ENCODE peak calls at places on chromosomes 12 and 14, in six cellular contexts. One of them, this sample, is unnamed.

GRCh38 chr14:94343238-94343637 is 20.1 kb upstream of the SERPINA6 start:
- DNase-seq in epithelial cell of proximal tubule: no peak
- DNase-seq in SW480: no peak
- DNase-seq in NCI-H2081: no peak
- DNase-seq in RPMI8226: no peak
- DNase-seq in neural crest cell: no peak
- DNase-seq in this sample: no peak

GRCh38 chr14:32678088-32678487 is 260.6 kb upstream of the NPAS3 start:
- DNase-seq in epithelial cell of proximal tubule: no peak
- DNase-seq in NCI-H2081: no peak
- DNase-seq in SW480: no peak
- DNase-seq in neural crest cell: no peak
- DNase-seq in RPMI8226: no peak
- DNase-seq in this sample: no peak

GRCh38 chr12:109255377-109255776 is 53.7 kb downstream of the FOXN4 start:
- DNase-seq in epithelial cell of proximal tubule: no peak
- DNase-seq in SW480: no peak
- DNase-seq in neural crest cell: no peak
- DNase-seq in NCI-H2081: no peak
- DNase-seq in RPMI8226: peak
- DNase-seq in this sample: peak

GRCh38 chr12:58889557-58889956 is 30.7 kb downstream of the LRIG3 start:
- DNase-seq in SW480: no peak
- DNase-seq in NCI-H2081: no peak
- DNase-seq in neural crest cell: no peak
- DNase-seq in epithelial cell of proximal tubule: no peak
- DNase-seq in RPMI8226: no peak
- DNase-seq in this sample: no peak

GRCh38 chr14:68377459-68377858 is 415.4 kb downstream of the ZFP36L1 start:
- DNase-seq in NCI-H2081: no peak
- DNase-seq in neural crest cell: peak
- DNase-seq in SW480: peak
- DNase-seq in epithelial cell of proximal tubule: no peak
- DNase-seq in RPMI8226: no peak
- DNase-seq in this sample: peak

GRCh38 chr14:34982421-34983147 is at the start of gene SRP54:
- DNase-seq in neural crest cell: peak
- DNase-seq in NCI-H2081: peak
- DNase-seq in epithelial cell of proximal tubule: peak
- DNase-seq in SW480: peak
- DNase-seq in RPMI8226: peak
- DNase-seq in this sample: peak

GRCh38 chr14:104316121-104316722 is 177.8 kb downstream of the KIF26A start:
- DNase-seq in NCI-H2081: no peak
- DNase-seq in RPMI8226: peak
- DNase-seq in neural crest cell: no peak
- DNase-seq in SW480: no peak
- DNase-seq in epithelial cell of proximal tubule: no peak
- DNase-seq in this sample: no peak

GRCh38 chr12:63302269-63302940 is 151.4 kb upstream of the AVPR1A start:
- DNase-seq in neural crest cell: no peak
- DNase-seq in epithelial cell of proximal tubule: no peak
- DNase-seq in RPMI8226: no peak
- DNase-seq in SW480: peak
- DNase-seq in NCI-H2081: no peak
- DNase-seq in this sample: no peak

GRCh38 chr12:5232826-5233500 is 189.3 kb downstream of the KCNA5 start:
- DNase-seq in NCI-H2081: peak
- DNase-seq in RPMI8226: no peak
- DNase-seq in SW480: no peak
- DNase-seq in neural crest cell: no peak
- DNase-seq in epithelial cell of proximal tubule: no peak
- DNase-seq in this sample: no peak

GRCh38 chr12:57726884-57727757 is 11.4 kb downstream of the AGAP2 start:
- DNase-seq in epithelial cell of proximal tubule: no peak
- DNase-seq in SW480: no peak
- DNase-seq in RPMI8226: no peak
- DNase-seq in neural crest cell: no peak
- DNase-seq in NCI-H2081: no peak
- DNase-seq in this sample: no peak

GRCh38 chr12:46442239-46442638 is 69.7 kb upstream of the SLC38A2 start:
- DNase-seq in RPMI8226: no peak
- DNase-seq in NCI-H2081: no peak
- DNase-seq in epithelial cell of proximal tubule: peak
- DNase-seq in neural crest cell: no peak
- DNase-seq in SW480: no peak
- DNase-seq in this sample: no peak

GRCh38 chr14:98130691-98131090 is 1141.3 kb downstream of the BCL11B start:
- DNase-seq in SW480: no peak
- DNase-seq in RPMI8226: no peak
- DNase-seq in neural crest cell: no peak
- DNase-seq in epithelial cell of proximal tubule: no peak
- DNase-seq in NCI-H2081: no peak
- DNase-seq in this sample: no peak

GRCh38 chr12:24821691-24822090 is 127.2 kb downstream of the BCAT1 start:
- DNase-seq in NCI-H2081: no peak
- DNase-seq in SW480: peak
- DNase-seq in RPMI8226: peak
- DNase-seq in epithelial cell of proximal tubule: peak
- DNase-seq in neural crest cell: no peak
- DNase-seq in this sample: no peak

GRCh38 chr14:99262977-99263448 is 9.0 kb downstream of the BCL11B start:
- DNase-seq in RPMI8226: no peak
- DNase-seq in neural crest cell: no peak
- DNase-seq in epithelial cell of proximal tubule: no peak
- DNase-seq in NCI-H2081: no peak
- DNase-seq in SW480: no peak
- DNase-seq in this sample: no peak

GRCh38 chr12:56257491-56258067 is 605 bp downstream of the ANKRD52 start:
- DNase-seq in epithelial cell of proximal tubule: no peak
- DNase-seq in neural crest cell: peak
- DNase-seq in NCI-H2081: peak
- DNase-seq in RPMI8226: no peak
- DNase-seq in SW480: no peak
- DNase-seq in this sample: no peak

GRCh38 chr14:92380582-92380981 is 57.6 kb downstream of the SLC24A4 start:
- DNase-seq in SW480: no peak
- DNase-seq in NCI-H2081: no peak
- DNase-seq in epithelial cell of proximal tubule: no peak
- DNase-seq in RPMI8226: no peak
- DNase-seq in neural crest cell: no peak
- DNase-seq in this sample: no peak

GRCh38 chr12:105476616-105477015 is 146.1 kb downstream of the C12orf75 start:
- DNase-seq in neural crest cell: no peak
- DNase-seq in epithelial cell of proximal tubule: no peak
- DNase-seq in RPMI8226: no peak
- DNase-seq in NCI-H2081: no peak
- DNase-seq in SW480: no peak
- DNase-seq in this sample: no peak

GRCh38 chr14:99412122-99413061 is 68.3 kb downstream of the SETD3 start:
- DNase-seq in SW480: peak
- DNase-seq in neural crest cell: no peak
- DNase-seq in RPMI8226: no peak
- DNase-seq in epithelial cell of proximal tubule: no peak
- DNase-seq in NCI-H2081: no peak
- DNase-seq in this sample: no peak

GRCh38 chr14:34436118-34436905 is 25.7 kb downstream of the SPTSSA start:
- DNase-seq in neural crest cell: no peak
- DNase-seq in RPMI8226: no peak
- DNase-seq in SW480: no peak
- DNase-seq in NCI-H2081: no peak
- DNase-seq in epithelial cell of proximal tubule: no peak
- DNase-seq in this sample: peak

GRCh38 chr12:152440-152839 is 61.5 kb downstream of the SLC6A12 start:
- DNase-seq in NCI-H2081: no peak
- DNase-seq in SW480: no peak
- DNase-seq in epithelial cell of proximal tubule: no peak
- DNase-seq in RPMI8226: no peak
- DNase-seq in neural crest cell: no peak
- DNase-seq in this sample: no peak

GRCh38 chr12:122860052-122860853 is 25.0 kb downstream of the HIP1R start:
- DNase-seq in NCI-H2081: peak
- DNase-seq in epithelial cell of proximal tubule: no peak
- DNase-seq in RPMI8226: peak
- DNase-seq in neural crest cell: peak
- DNase-seq in SW480: peak
- DNase-seq in this sample: peak

GRCh38 chr12:76446090-76446489 is 97.9 kb upstream of the BBS10 start:
- DNase-seq in neural crest cell: no peak
- DNase-seq in NCI-H2081: no peak
- DNase-seq in RPMI8226: no peak
- DNase-seq in epithelial cell of proximal tubule: no peak
- DNase-seq in SW480: no peak
- DNase-seq in this sample: no peak

GRCh38 chr12:96121271-96121711 is 72.9 kb upstream of the ELK3 start:
- DNase-seq in SW480: no peak
- DNase-seq in RPMI8226: peak
- DNase-seq in neural crest cell: no peak
- DNase-seq in epithelial cell of proximal tubule: no peak
- DNase-seq in NCI-H2081: no peak
- DNase-seq in this sample: no peak

GRCh38 chr12:124532331-124532750 is 35.1 kb downstream of the NCOR2 start:
- DNase-seq in RPMI8226: no peak
- DNase-seq in neural crest cell: peak
- DNase-seq in NCI-H2081: no peak
- DNase-seq in SW480: no peak
- DNase-seq in epithelial cell of proximal tubule: no peak
- DNase-seq in this sample: no peak

GRCh38 chr12:108696111-108696995 is 35.0 kb downstream of the CORO1C start:
- DNase-seq in neural crest cell: no peak
- DNase-seq in RPMI8226: no peak
- DNase-seq in SW480: peak
- DNase-seq in epithelial cell of proximal tubule: peak
- DNase-seq in NCI-H2081: no peak
- DNase-seq in this sample: no peak

GRCh38 chr14:77615231-77616132 is 955 bp downstream of the SPTLC2 start:
- DNase-seq in neural crest cell: no peak
- DNase-seq in RPMI8226: no peak
- DNase-seq in SW480: peak
- DNase-seq in epithelial cell of proximal tubule: no peak
- DNase-seq in NCI-H2081: peak
- DNase-seq in this sample: peak

GRCh38 chr14:33646692-33647260 is 304.1 kb downstream of the EGLN3 start:
- DNase-seq in SW480: no peak
- DNase-seq in NCI-H2081: no peak
- DNase-seq in RPMI8226: no peak
- DNase-seq in epithelial cell of proximal tubule: peak
- DNase-seq in neural crest cell: no peak
- DNase-seq in this sample: no peak

GRCh38 chr12:63525831-63526230 is 142.5 kb downstream of the DPY19L2 start:
- DNase-seq in epithelial cell of proximal tubule: no peak
- DNase-seq in NCI-H2081: no peak
- DNase-seq in neural crest cell: no peak
- DNase-seq in SW480: peak
- DNase-seq in RPMI8226: no peak
- DNase-seq in this sample: no peak

This sample was measured in OCI-LY7.